ENCODE peak calls at places on chromosomes 4 and X, in six cellular contexts. Q is astrocyte of the spinal cord, K is mucosa of descending colon, L is ovary, P is right lobe of liver, Y is fibroblast of mammary gland. D is an unnamed sample.

GRCh38 chrX:78643106-78643505 is 16.0 kb downstream of the RTL3 start:
- DNase-seq in Y (no peak), L (no peak), Q (peak), K (no peak), P (no peak), D (peak)

GRCh38 chrX:43446752-43447151 is 209.3 kb upstream of the MAOA start:
- DNase-seq in Q (no peak), K (no peak), P (no peak), Y (no peak), L (no peak), D (no peak)

GRCh38 chrX:65528705-65529340 is 5.8 kb downstream of the LAS1L start:
- DNase-seq in K (peak), P (peak), L (no peak), Q (peak), Y (peak), D (peak)

GRCh38 chr4:172850838-172851237 is 317.8 kb upstream of the GALNT7 start:
- DNase-seq in P (no peak), Y (peak), K (no peak), L (no peak), Q (peak), D (peak)

GRCh38 chr4:87884976-87885574 is 52.3 kb downstream of the MEPE start:
- DNase-seq in K (no peak), Q (no peak), Y (no peak), P (no peak), L (no peak), D (no peak)

GRCh38 chr4:83075696-83076095 is 38.8 kb downstream of the PLAC8 start:
- DNase-seq in P (no peak), Q (peak), Y (peak), L (no peak), K (no peak), D (peak)

GRCh38 chr4:76781698-76782595 is 116.0 kb downstream of the SOWAHB start:
- DNase-seq in Y (peak), Q (peak), K (no peak), P (no peak), L (no peak), D (peak)

GRCh38 chrX:12360389-12360788 is 222.1 kb downstream of the FRMPD4 start:
- DNase-seq in K (no peak), L (no peak), Y (peak), Q (peak), P (no peak), D (peak)

GRCh38 chrX:39065051-39065871 is 264.0 kb downstream of the MID1IP1 start:
- DNase-seq in Y (no peak), Q (no peak), L (no peak), P (no peak), K (no peak), D (no peak)

GRCh38 chrX:112085149-112085548 is 2.6 kb upstream of the TRPC5 start:
- DNase-seq in Q (no peak), P (no peak), Y (no peak), L (no peak), K (no peak), D (no peak)
- H3K4me3 ChIP-seq in Q (no peak), P (no peak), Y (no peak), L (no peak), K (no peak), D (no peak)

GRCh38 chr4:100504086-100504874 is 13.5 kb downstream of the EMCN start:
- DNase-seq in K (no peak), Q (peak), P (no peak), Y (no peak), L (no peak), D (no peak)
- TF ChIP-seq CTCF in K (no peak), Q (no peak), P (no peak), Y (no peak), L (no peak), D (no peak)

DNA sequence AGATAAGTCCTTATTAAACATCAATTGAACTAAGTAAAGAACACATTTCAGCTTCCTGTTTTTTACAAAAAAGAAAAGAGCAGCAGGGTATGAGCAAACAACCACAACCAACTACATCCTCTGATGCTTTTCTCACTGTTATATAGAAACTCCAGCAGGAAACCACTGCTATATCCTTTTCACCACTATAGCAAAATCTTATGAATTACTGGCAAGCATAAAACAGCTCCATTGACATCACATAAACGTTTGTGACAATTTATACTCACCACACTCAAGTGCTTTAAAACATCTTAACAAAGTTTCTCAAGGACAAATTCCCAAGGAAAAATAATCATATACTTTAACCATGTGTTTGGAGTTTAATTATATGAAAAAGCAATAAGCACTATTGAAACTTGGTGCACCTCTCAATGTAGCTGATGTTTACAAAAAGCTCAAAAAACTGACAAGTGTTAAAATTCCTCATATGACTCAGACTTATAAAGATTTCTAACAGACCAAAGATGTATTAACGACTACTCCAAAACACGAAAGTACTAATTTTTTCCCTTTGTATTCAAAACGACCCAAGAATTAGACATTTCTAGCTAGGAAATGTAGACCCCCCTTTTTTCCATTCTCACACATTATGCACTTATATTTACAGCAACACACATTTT is 12.9 kb downstream of the GPRIN3 start:
- DNase-seq in K (no peak), Q (no peak), P (no peak), Y (no peak), L (no peak), D (no peak)
- H3K4me3 ChIP-seq in K (no peak), Q (no peak), P (no peak), Y (no peak), L (no peak), D (no peak)

DNA sequence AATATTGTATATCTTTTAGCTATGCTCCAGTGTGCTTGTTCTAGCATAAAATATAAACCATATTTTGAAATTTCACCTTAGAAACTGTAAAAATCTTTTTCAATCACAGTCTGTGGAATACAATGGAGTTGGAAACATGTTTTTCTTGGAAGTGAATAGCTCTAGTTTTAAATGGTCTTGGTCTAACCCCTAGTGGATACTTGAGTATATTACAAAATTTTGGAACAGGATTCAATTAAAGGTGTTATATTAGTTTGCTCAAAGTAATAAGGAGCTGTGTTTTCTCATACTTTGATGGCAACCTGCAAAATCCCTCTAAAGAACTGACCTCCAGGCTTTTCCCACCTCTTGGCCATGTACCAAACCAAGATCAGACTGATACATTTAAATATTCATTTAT is 48.2 kb downstream of the STK26 start:
- DNase-seq in L (no peak), Y (peak), P (no peak), Q (peak), K (no peak), D (peak)
- TF ChIP-seq CTCF in L (no peak), Y (peak), P (peak), Q (peak), K (no peak), D (peak)

DNA sequence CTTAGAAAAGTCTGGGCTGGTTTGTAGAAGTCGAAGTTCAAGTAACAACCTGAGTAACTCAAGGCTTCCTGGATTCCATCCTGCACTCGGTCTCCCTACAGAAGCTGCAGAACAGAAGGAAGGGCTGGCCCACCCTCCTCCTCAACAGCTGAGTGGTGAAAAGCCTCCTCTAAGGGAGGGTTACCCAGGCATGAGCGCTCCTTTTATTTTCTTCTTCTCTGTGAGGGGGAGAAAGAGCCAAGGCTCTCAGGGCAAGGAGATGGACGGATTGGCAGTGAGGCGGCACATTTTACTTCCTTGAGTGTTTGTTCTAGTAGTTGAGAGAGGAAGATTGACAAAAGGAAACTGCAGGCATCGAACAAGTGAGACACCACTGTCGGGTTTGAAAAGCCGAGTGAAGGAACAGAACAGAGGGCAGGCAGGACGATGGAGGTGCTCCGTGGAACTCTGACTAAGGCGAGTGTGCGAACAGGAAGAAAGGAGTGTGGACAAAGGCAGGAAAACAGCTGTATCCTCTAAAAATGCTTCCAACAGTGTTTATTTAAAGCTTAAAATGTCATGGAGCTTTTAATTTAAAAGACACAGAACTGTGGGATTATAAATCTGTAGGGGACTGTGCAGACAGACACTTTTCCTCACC is 38.4 kb upstream of the STS start:
- DNase-seq in K (no peak), Y (no peak), Q (peak), P (no peak), L (no peak), D (no peak)
- H3K4me3 ChIP-seq in K (no peak), Y (no peak), Q (no peak), P (no peak), L (no peak), D (peak)

DNA sequence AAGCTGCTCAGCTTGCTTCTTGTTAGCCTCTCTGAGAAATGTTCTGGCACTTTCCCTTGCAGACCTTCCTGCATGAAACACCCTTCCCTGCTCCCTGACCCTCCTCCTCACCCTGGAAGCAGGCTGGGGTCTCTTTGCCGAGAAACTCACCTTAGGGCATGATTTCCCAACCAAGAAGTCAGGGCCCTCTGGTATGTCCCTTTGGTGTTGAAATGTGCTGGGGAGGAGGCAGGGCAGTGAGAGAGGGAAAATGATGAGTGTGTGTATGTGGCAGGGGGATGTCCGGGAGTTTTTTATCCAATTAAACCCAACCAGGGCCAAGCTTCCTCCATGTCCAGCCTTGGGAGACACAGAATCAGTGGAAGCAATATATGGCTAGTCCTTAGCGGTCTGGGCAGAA is 5.1 kb downstream of the ELF4 start:
- DNase-seq in K (no peak), Q (no peak), Y (no peak), P (no peak), L (no peak), D (no peak)
- TF ChIP-seq CTCF in K (no peak), Q (no peak), Y (no peak), P (no peak), L (no peak), D (no peak)